ENCODE peak calls at places on chromosomes 6 and 20, in seven cellular contexts. One of them, this sample, is unnamed.

GRCh38 chr6:170553686-170554085 is 483 bp upstream of the TBP start:
- DNase-seq in cardiac fibroblast: peak
- DNase-seq in AG09309: no peak
- DNase-seq in thyroid gland: no peak
- DNase-seq in A549: no peak
- DNase-seq in heart right ventricle: no peak
- DNase-seq in IMR-90: peak
- DNase-seq in this sample: no peak

GRCh38 chr20:50242863-50243609 is 52.4 kb downstream of the CEBPB start:
- DNase-seq in cardiac fibroblast: no peak
- DNase-seq in AG09309: no peak
- DNase-seq in thyroid gland: peak
- DNase-seq in A549: no peak
- DNase-seq in heart right ventricle: no peak
- DNase-seq in IMR-90: no peak
- DNase-seq in this sample: no peak

GRCh38 chr6:125667326-125667725 is 82.1 kb upstream of the HEY2 start:
- DNase-seq in cardiac fibroblast: no peak
- DNase-seq in AG09309: no peak
- DNase-seq in thyroid gland: no peak
- DNase-seq in A549: no peak
- DNase-seq in heart right ventricle: no peak
- DNase-seq in IMR-90: no peak
- DNase-seq in this sample: no peak

GRCh38 chr20:44287272-44288097 is 23.5 kb downstream of the FITM2 start:
- DNase-seq in cardiac fibroblast: peak
- DNase-seq in AG09309: no peak
- DNase-seq in thyroid gland: peak
- DNase-seq in A549: no peak
- DNase-seq in heart right ventricle: peak
- DNase-seq in IMR-90: no peak
- DNase-seq in this sample: no peak

GRCh38 chr6:130968486-130968885 is 94.6 kb downstream of the EPB41L2 start:
- DNase-seq in cardiac fibroblast: peak
- DNase-seq in AG09309: no peak
- DNase-seq in thyroid gland: peak
- DNase-seq in A549: no peak
- DNase-seq in heart right ventricle: no peak
- DNase-seq in IMR-90: peak
- DNase-seq in this sample: no peak

GRCh38 chr6:39416026-39416425 is 93.5 kb upstream of the KCNK16 start:
- DNase-seq in cardiac fibroblast: peak
- DNase-seq in AG09309: no peak
- DNase-seq in thyroid gland: no peak
- DNase-seq in A549: no peak
- DNase-seq in heart right ventricle: no peak
- DNase-seq in IMR-90: no peak
- DNase-seq in this sample: no peak

GRCh38 chr6:12578751-12579150 is 137.8 kb upstream of the PHACTR1 start:
- DNase-seq in cardiac fibroblast: peak
- DNase-seq in AG09309: no peak
- DNase-seq in thyroid gland: no peak
- DNase-seq in A549: peak
- DNase-seq in heart right ventricle: no peak
- DNase-seq in IMR-90: peak
- DNase-seq in this sample: no peak

GRCh38 chr20:63138855-63139341 is 77.0 kb downstream of the YTHDF1 start:
- DNase-seq in cardiac fibroblast: no peak
- DNase-seq in AG09309: no peak
- DNase-seq in thyroid gland: no peak
- DNase-seq in A549: no peak
- DNase-seq in heart right ventricle: no peak
- DNase-seq in IMR-90: no peak
- DNase-seq in this sample: no peak

DNA sequence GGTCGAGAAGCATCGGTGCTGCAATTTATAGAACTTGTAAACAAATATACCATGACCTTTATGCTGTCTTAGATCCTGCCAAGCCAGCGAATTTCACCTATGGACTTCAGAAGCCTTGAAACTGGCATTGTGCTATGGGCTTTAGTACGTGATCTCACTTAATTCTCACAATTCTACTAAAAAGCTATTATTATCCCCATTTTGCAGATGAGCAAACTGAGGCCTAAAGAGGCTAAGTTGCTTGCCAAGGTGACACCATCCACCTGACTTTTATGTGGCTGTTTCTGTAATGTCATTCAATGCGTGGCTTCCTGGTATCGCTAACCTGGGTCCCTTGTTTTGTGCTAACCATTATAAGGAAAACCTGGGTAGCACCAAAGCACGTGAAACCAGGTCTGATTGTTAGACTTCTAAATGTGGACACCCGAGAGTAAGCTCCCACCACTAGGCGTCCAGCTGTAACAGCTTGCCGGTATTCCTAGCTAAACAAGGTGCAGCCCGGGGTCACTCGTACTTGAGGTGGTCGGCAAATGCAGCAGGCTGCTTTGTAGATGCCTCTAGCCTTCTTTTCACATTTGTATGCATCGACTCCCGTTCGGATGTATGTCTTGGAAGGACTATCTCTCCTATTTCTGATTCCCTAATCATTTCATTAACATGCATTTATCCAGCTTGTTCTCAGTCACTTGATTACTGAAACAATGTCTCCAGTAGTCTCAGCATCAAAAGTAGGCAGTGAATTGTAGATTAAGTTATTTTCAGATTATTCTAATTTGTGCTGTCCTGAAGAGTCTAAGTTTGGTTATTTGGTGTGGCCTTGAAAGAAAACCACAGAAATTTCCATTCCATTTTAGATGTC is 1.1 kb downstream of the SYNJ2 start:
- DNase-seq in cardiac fibroblast: peak
- DNase-seq in AG09309: no peak
- DNase-seq in thyroid gland: no peak
- DNase-seq in A549: peak
- DNase-seq in heart right ventricle: no peak
- DNase-seq in IMR-90: peak
- DNase-seq in this sample: no peak
- TF ChIP-seq CTCF in cardiac fibroblast: peak
- TF ChIP-seq CTCF in AG09309: peak
- TF ChIP-seq CTCF in thyroid gland: no peak
- TF ChIP-seq CTCF in A549: peak
- TF ChIP-seq CTCF in heart right ventricle: peak
- TF ChIP-seq CTCF in IMR-90: peak
- TF ChIP-seq CTCF in this sample: no peak

DNA sequence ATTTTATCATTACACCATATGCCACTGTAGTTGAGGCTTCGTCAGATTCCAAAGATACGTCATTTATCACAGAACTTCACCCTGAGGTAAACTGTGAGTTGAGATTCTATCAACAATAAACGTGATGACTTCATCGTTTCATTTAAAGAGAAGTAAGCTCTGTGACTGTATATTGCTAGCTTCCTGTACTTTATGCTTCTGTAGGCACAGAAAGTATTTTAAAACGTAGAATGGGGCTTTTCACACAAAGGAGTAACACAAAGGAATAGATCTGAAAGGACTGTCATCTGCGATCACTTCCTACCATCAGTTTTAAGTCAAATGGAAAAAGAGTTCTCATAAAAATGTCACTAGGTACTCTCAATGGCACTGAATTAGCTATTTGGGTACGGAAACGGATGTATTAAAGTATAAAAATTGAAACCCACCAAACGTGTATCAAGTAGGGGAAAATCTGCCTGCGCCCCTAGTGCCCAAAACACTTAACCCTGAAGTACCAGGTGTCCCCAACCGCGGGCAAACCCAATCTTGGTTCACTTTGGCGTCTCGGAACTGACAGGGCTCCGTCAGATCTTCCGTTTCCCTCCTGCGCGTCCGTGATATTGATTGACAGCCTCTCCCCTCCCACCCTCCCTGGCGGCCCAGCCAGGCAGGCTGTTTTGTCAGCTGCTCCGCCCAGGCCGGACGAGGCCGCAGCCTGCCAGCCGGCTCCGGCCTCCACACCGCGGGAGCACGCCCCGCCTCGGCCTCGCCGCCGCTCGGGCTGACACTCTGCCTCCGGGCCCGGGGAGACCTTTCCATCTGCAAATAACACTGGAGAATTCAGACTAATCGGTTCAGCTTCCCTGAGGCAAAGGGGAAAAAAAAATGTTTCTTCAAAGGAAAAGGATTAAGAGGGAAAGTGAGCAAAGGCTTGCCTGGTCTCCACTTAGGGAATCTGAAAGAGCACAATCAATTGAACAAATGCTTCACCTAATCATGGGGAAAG is 234.7 kb upstream of the MCHR2 start:
- DNase-seq in cardiac fibroblast: peak
- DNase-seq in AG09309: no peak
- DNase-seq in thyroid gland: peak
- DNase-seq in A549: peak
- DNase-seq in heart right ventricle: peak
- DNase-seq in IMR-90: peak
- DNase-seq in this sample: peak
- TF ChIP-seq CTCF in cardiac fibroblast: peak
- TF ChIP-seq CTCF in AG09309: peak
- TF ChIP-seq CTCF in thyroid gland: no peak
- TF ChIP-seq CTCF in A549: no peak
- TF ChIP-seq CTCF in heart right ventricle: no peak
- TF ChIP-seq CTCF in IMR-90: peak
- TF ChIP-seq CTCF in this sample: peak

DNA sequence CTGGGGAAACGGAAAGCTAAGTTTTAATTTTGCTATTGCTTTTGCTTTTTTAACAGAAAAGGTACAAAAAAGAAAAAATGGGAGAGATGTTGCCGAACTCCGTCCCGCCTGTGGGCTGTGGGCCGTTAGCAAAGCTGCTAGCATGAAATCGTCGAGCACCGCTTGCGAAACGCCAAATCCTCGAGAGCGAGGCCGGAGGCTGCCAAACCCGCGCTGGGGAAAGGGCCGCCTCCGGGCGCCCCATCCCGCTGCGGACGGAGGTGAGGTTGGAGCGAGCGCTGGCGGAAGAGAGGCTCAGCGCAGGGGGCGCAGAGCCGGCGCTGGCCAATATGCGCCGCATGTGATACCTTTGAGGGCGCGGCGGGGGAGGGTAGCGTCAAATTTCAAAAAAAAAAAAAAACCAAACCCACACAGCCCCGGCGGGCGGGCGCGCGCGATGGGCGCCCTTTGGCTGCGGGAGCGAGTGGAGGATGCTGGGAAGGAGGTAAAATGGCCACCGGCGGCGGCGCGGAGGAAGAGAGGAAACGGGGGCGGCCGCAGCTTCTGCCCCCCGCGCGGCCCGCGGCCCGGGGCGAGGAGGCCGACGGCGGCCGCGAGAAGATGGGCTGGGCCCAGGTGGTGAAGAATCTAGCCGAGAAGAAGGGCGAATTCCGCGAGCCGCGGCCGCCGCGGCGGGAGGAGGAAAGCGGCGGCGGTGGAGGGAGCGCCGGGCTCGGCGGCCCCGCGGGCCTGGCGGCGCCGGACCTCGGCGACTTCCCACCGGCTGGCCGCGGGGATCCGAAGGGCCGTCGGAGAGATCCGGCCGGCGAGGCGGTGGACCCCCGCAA is at the start of gene ZCCHC3:
- DNase-seq in cardiac fibroblast: peak
- DNase-seq in AG09309: peak
- DNase-seq in thyroid gland: peak
- DNase-seq in A549: peak
- DNase-seq in heart right ventricle: peak
- DNase-seq in IMR-90: peak
- DNase-seq in this sample: peak
- TF ChIP-seq CTCF in cardiac fibroblast: no peak
- TF ChIP-seq CTCF in AG09309: no peak
- TF ChIP-seq CTCF in thyroid gland: no peak
- TF ChIP-seq CTCF in A549: peak
- TF ChIP-seq CTCF in heart right ventricle: no peak
- TF ChIP-seq CTCF in IMR-90: peak
- TF ChIP-seq CTCF in this sample: peak

GRCh38 chr20:8398289-8399051 is 266.4 kb downstream of the PLCB1 start:
- DNase-seq in cardiac fibroblast: no peak
- DNase-seq in AG09309: no peak
- DNase-seq in thyroid gland: no peak
- DNase-seq in A549: no peak
- DNase-seq in heart right ventricle: no peak
- DNase-seq in IMR-90: no peak
- DNase-seq in this sample: no peak
- TF ChIP-seq CTCF in cardiac fibroblast: peak
- TF ChIP-seq CTCF in AG09309: no peak
- TF ChIP-seq CTCF in thyroid gland: no peak
- TF ChIP-seq CTCF in A549: no peak
- TF ChIP-seq CTCF in heart right ventricle: no peak
- TF ChIP-seq CTCF in IMR-90: no peak
- TF ChIP-seq CTCF in this sample: no peak